ENCODE peak calls at places on chromosomes 5 and 9, in seven cellular contexts. V is IMR-90, O is spleen, I is heart left ventricle, Y is ovary, R is body of pancreas, P is A549. E is an unnamed sample. For H3K4me1, the result is how much of the 10 kb centered on the place peaks cover.

GRCh38 chr9:134245179-134245578 is 80.8 kb upstream of the RNU6ATAC start:
- DNase-seq in V (no peak), O (no peak), I (no peak), Y (no peak), R (no peak), P (no peak), E (no peak)

GRCh38 chr5:116084231-116084630 is 594 bp upstream of the COMMD10 start:
- DNase-seq in V (peak), O (peak), I (no peak), Y (peak), R (peak), P (peak), E (no peak)

GRCh38 chr5:34660444-34660843 is 4.3 kb downstream of the RAI14 start:
- DNase-seq in V (peak), O (no peak), I (no peak), Y (no peak), R (no peak), P (no peak), E (no peak)

GRCh38 chr5:168262042-168262743 is 29.3 kb upstream of the WWC1 start:
- DNase-seq in V (no peak), O (no peak), I (no peak), Y (no peak), R (no peak), P (no peak), E (no peak)

GRCh38 chr5:138574744-138575193 is 432 bp downstream of the HSPA9 start:
- DNase-seq in V (peak), O (no peak), I (no peak), Y (no peak), R (no peak), P (peak), E (no peak)

GRCh38 chr5:171882118-171882517 is 96.5 kb downstream of the SMIM23 start:
- DNase-seq in V (no peak), O (no peak), I (no peak), Y (no peak), R (no peak), P (no peak), E (no peak)

GRCh38 chr9:133882849-133883248 is 109.3 kb downstream of the VAV2 start:
- DNase-seq in V (no peak), O (no peak), I (no peak), Y (no peak), R (no peak), P (no peak), E (no peak)

GRCh38 chr5:60794691-60795090 is 49.4 kb downstream of the ELOVL7 start:
- DNase-seq in V (no peak), O (no peak), I (no peak), Y (no peak), R (no peak), P (peak), E (no peak)

GRCh38 chr5:180820788-180821321 is 18.2 kb upstream of the MGAT1 start:
- DNase-seq in V (peak), O (no peak), I (peak), Y (no peak), R (peak), P (no peak), E (no peak)

GRCh38 chr9:16442622-16443021 is 427.8 kb downstream of the BNC2 start:
- DNase-seq in V (peak), O (no peak), I (no peak), Y (peak), R (no peak), P (peak), E (peak)

GRCh38 chr5:72267685-72268084 is 52.4 kb downstream of the MRPS27 start:
- DNase-seq in V (peak), O (no peak), I (no peak), Y (no peak), R (no peak), P (no peak), E (no peak)

GRCh38 chr5:139193928-139194327 is 4.2 kb downstream of the SIL1 start:
- DNase-seq in V (no peak), O (no peak), I (no peak), Y (no peak), R (peak), P (no peak), E (no peak)

GRCh38 chr5:73170522-73170921 is 2.5 kb upstream of the TMEM174 start:
- DNase-seq in V (peak), O (no peak), I (no peak), Y (no peak), R (no peak), P (no peak), E (no peak)

GRCh38 chr5:68292316-68292715 is 76.8 kb downstream of the PIK3R1 start:
- DNase-seq in V (peak), O (no peak), I (no peak), Y (no peak), R (no peak), P (no peak), E (no peak)

GRCh38 chr5:60701317-60701988 is 1.5 kb upstream of the DEPDC1B start:
- DNase-seq in V (no peak), O (no peak), I (no peak), Y (no peak), R (no peak), P (no peak), E (no peak)

GRCh38 chr5:81986126-81986525 is 14.3 kb downstream of the ATG10 start:
- DNase-seq in V (no peak), O (no peak), I (no peak), Y (no peak), R (no peak), P (no peak), E (no peak)

GRCh38 chr9:115998661-115999060 is 154.9 kb upstream of the PAPPA start:
- DNase-seq in V (peak), O (no peak), I (no peak), Y (no peak), R (no peak), P (no peak), E (no peak)

GRCh38 chr5:158100373-158100902 is 241.5 kb upstream of the CLINT1 start:
- DNase-seq in V (no peak), O (no peak), I (no peak), Y (no peak), R (no peak), P (no peak), E (no peak)

GRCh38 chr9:21592063-21592338 is 109.9 kb upstream of the IFNE start:
- DNase-seq in V (no peak), O (no peak), I (no peak), Y (no peak), R (no peak), P (no peak), E (no peak)

GRCh38 chr9:123541441-123541840 is 185.4 kb downstream of the CRB2 start:
- DNase-seq in V (no peak), O (no peak), I (peak), Y (no peak), R (no peak), P (no peak), E (no peak)

GRCh38 chr9:127949827-127950512 is 12.3 kb upstream of the DPM2 start:
- DNase-seq in V (no peak), O (no peak), I (peak), Y (no peak), R (peak), P (no peak), E (no peak)

GRCh38 chr9:133821606-133822438 is 83.7 kb upstream of the SARDH start:
- DNase-seq in V (peak), O (no peak), I (no peak), Y (no peak), R (no peak), P (no peak), E (no peak)

GRCh38 chr5:90226433-90227099 is 183.0 kb downstream of the CETN3 start:
- DNase-seq in V (no peak), O (no peak), I (no peak), Y (no peak), R (peak), P (no peak), E (no peak)

GRCh38 chr9:113566712-113567071 is 103.2 kb downstream of the RGS3 start:
- DNase-seq in V (no peak), O (peak), I (no peak), Y (no peak), R (peak), P (no peak), E (peak)

GRCh38 chr9:113566011-113566711 is 102.6 kb downstream of the RGS3 start:
- DNase-seq in V (no peak), O (peak), I (no peak), Y (no peak), R (no peak), P (no peak), E (no peak)

GRCh38 chr9:113568081-113568435 is 104.5 kb downstream of the RGS3 start:
- DNase-seq in V (no peak), O (peak), I (no peak), Y (no peak), R (peak), P (no peak), E (peak)

GRCh38 chr9:113568481-113569321 is 105.2 kb downstream of the RGS3 start:
- DNase-seq in V (peak), O (peak), I (no peak), Y (no peak), R (peak), P (no peak), E (no peak)

GRCh38 chr9:113567361-113568080 is 104.0 kb downstream of the RGS3 start:
- DNase-seq in V (no peak), O (peak), I (no peak), Y (no peak), R (peak), P (no peak), E (peak)
- H3K4me1 ChIP-seq in V (under half), O (under half), I (half or more), Y (under half), R (half or more), P (under half), E (half or more)

DNA sequence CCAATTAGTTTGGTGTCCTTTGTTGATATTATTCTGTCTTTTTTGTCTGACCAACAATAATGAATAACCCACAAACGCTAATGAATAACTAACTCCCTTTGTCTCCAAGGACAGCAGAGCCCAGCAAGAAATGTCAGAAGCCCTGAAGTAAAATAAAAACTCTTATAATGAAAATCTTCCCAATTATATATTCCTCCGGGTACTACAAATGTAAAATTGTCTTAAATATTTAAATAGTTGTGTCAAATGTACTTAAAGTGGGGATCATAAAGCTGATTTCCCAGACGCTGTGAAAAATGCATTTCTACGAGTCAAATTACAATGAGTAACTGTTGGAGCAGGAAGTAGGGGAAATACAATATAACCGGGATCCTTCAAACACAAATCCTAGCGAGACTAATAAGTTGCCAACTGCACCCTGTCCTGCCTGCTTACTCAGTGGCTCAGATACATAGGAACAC is 22.3 kb downstream of the GLIS3 start:
- DNase-seq in V (peak), O (no peak), I (no peak), Y (no peak), R (peak), P (peak), E (no peak)
- TF ChIP-seq POLR2A in V (no peak), O (no peak), I (no peak), Y (no peak), R (no peak), P (no peak), E (no peak)

GRCh38 chr5:57828221-57828620 is 345.6 kb upstream of the ACTBL2 start:
- DNase-seq in V (no peak), O (no peak), I (no peak), Y (no peak), R (no peak), P (no peak), E (no peak)
- H3K4me1 ChIP-seq in V (under half), O (under half), I (under half), Y (under half), R (under half), P (under half), E (under half)

GRCh38 chr9:70480405-70480980 is 66.0 kb upstream of the KLF9 start:
- DNase-seq in V (peak), O (peak), I (peak), Y (peak), R (peak), P (no peak), E (peak)
- TF ChIP-seq POLR2A in V (peak), O (no peak), I (peak), Y (peak), R (peak), P (no peak), E (peak)

GRCh38 chr9:114613087-114613486 is 2.0 kb downstream of the TMEM268 start:
- DNase-seq in V (no peak), O (no peak), I (no peak), Y (no peak), R (no peak), P (no peak), E (no peak)

GRCh38 chr9:114613919-114614318 is 2.8 kb downstream of the TMEM268 start:
- DNase-seq in V (no peak), O (no peak), I (no peak), Y (no peak), R (no peak), P (no peak), E (no peak)

GRCh38 chr9:114612272-114612923 is 1.3 kb downstream of the TMEM268 start:
- DNase-seq in V (no peak), O (no peak), I (no peak), Y (no peak), R (peak), P (no peak), E (no peak)

GRCh38 chr9:114616684-114617520 is 5.8 kb downstream of the TMEM268 start:
- DNase-seq in V (no peak), O (peak), I (peak), Y (peak), R (peak), P (no peak), E (no peak)

DNA sequence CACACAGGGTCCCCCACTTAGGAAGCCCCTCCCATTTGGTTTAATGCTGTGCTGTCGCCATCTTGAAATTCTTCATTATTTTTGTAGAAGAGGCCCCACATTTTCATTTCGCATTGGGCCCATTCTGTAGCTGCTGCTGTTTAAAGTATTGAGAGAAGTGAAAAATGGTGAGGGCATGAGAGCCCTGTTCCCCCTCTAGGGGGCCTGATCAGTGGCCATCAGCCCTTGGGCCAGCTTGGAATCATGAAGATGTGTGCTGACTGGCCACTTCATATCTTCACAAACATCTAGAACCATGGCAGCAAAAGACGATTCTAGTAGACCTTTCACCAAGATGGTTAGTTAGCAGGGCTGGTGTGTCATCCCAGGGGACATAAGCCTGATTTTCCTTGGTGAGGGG is 3.3 kb downstream of the TMEM268 start:
- DNase-seq in V (no peak), O (no peak), I (no peak), Y (no peak), R (no peak), P (no peak), E (no peak)
- H3K4me1 ChIP-seq in V (under half), O (half or more), I (half or more), Y (under half), R (under half), P (under half), E (under half)

DNA sequence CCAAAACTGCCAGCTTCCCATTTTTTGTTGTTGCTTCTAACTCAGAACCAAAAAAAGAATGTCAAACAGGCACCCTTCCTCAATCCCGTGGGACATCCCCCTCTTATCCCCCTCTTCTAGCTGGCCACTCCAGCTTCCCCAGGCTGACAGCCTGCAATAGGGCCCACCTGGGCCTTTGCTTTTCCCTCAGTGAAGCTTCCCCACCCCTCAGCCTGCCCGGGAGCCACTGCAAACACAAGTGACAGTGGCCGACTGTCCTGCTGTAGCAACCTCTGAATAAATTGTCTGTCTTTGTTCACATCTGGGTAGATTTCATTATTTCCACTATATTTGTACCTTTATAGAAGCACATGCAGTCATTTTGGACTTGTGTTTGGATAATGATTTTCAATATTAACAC is 245.3 kb downstream of the GADD45G start:
- DNase-seq in V (no peak), O (peak), I (no peak), Y (no peak), R (no peak), P (no peak), E (no peak)
- TF ChIP-seq POLR2A in V (no peak), O (no peak), I (no peak), Y (no peak), R (no peak), P (no peak), E (no peak)

GRCh38 chr5:140221697-140222223 is 46.8 kb downstream of the CYSTM1 start:
- DNase-seq in V (peak), O (no peak), I (no peak), Y (no peak), R (no peak), P (peak), E (peak)
- H3K4me1 ChIP-seq in V (under half), O (under half), I (half or more), Y (under half), R (half or more), P (under half), E (half or more)

GRCh38 chr5:37208883-37209808 is 40.0 kb downstream of the CPLANE1 start:
- DNase-seq in V (peak), O (no peak), I (peak), Y (no peak), R (no peak), P (no peak), E (peak)
- TF ChIP-seq POLR2A in V (no peak), O (no peak), I (no peak), Y (no peak), R (no peak), P (no peak), E (no peak)

GRCh38 chr5:166324372-166324771 is 1967.1 kb upstream of the WWC1 start:
- DNase-seq in V (no peak), O (no peak), I (no peak), Y (no peak), R (no peak), P (no peak), E (no peak)

DNA sequence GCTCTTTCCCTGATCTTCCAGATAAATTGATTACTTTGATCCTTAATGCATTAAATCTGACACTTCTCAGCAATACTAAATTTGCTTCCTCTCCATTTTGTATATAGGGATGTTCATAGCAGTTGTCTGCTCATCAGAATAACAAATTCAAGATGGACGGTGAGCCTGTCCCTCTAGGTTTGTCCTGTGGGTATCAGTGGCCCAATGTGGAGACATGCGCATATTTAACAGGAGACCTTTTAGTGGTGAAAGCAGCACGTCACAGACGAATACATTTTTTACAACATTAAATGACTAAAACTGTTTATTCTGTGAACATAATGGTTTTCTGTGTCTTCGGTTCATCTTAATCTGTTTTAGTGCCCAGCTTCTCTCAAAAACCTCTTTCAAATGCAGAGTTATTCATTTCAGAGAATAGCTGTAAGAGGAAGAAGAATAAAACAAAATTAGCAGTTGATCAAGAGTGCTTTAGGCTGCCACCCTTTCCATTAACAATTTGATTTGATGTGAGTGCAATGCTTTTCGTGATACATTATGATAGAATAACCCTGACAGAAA is 1970.4 kb upstream of the WWC1 start:
- DNase-seq in V (no peak), O (no peak), I (no peak), Y (no peak), R (no peak), P (no peak), E (no peak)
- H3K4me1 ChIP-seq in V (under half), O (under half), I (under half), Y (under half), R (under half), P (under half), E (under half)

DNA sequence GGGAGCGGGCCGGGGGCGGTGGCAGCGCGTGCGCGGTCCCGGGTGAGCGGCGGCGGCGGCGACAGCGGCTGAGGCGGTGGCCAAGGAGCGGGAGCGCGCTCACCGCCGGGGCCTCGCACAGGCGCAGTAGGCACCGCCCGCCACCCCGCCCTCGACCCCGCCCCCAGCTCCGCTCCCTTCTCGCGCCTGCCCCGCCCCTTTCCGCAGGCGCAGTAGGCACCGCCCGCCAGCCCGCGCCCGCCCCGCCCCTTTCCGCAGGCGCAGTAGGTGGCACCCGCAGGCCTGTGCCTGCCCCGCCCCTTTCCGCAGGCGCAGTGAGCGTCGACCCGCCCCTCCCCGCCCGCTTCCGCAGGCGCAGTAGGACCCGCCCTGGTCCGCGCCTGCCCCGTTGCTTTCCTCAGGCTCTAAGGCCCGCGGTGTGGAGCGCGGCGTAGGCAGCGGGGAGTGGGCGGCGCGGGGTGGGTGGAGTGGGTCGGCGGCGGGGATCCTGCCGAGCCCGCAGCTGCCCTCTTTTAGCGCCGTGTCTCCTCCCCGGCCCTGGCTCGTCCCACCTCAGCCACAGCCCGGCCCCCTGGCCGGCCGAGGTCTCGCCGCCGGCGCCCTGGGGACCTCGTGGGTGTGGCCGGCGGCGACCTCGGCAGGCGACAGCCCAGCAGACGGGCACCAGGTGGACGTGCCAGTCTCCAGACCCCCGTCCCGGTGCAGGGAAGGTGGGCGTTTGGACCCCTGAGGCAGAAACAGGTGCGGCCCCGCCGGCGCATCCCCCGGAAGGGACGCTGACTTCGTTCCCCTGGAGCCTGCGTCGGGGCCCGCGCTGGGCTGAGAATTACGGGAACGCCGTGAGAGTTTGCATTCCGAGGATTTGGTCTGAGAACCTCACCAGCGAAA is at the start of gene CAMSAP1:
- DNase-seq in V (peak), O (peak), I (peak), Y (peak), R (peak), P (peak), E (peak)
- TF ChIP-seq POLR2A in V (peak), O (peak), I (peak), Y (peak), R (peak), P (peak), E (peak)